ENCODE peak calls at places on chromosomes 12 and 14, in four cellular contexts. C is AG10803, U is mesendoderm, V is GM23338. T is an unnamed sample.

GRCh38 chr14:76250345-76250744 is 98.6 kb downstream of the GPATCH2L start:
- DNase-seq in C (no peak), U (no peak), V (no peak), T (no peak)

GRCh38 chr14:38404616-38405015 is 148.7 kb upstream of the CLEC14A start:
- DNase-seq in C (peak; percentile 68), U (no peak), V (no peak), T (no peak)

GRCh38 chr14:71206766-71207371 is 299.6 kb downstream of the PCNX1 start:
- DNase-seq in C (peak; percentile 90), U (no peak), V (no peak), T (no peak)

GRCh38 chr14:102208741-102209140 is 69.0 kb downstream of the WDR20 start:
- DNase-seq in C (no peak), U (no peak), V (no peak), T (no peak)

GRCh38 chr12:103561174-103561573 is 25.9 kb upstream of the STAB2 start:
- DNase-seq in C (peak; percentile 68), U (peak; percentile 37), V (peak; percentile 20), T (no peak)

GRCh38 chr14:30585204-30585603 is 26.2 kb downstream of the G2E3 start:
- DNase-seq in C (no peak), U (no peak), V (no peak), T (no peak)

GRCh38 chr14:88045705-88046104 is 40.8 kb downstream of the GPR65 start:
- DNase-seq in C (no peak), U (no peak), V (no peak), T (no peak)

GRCh38 chr12:22738945-22739344 is 114.0 kb downstream of the ETNK1 start:
- DNase-seq in C (no peak), U (no peak), V (no peak), T (no peak)

GRCh38 chr12:42779186-42779859 is 189.8 kb upstream of the PRICKLE1 start:
- DNase-seq in C (peak; percentile 68), U (no peak), V (no peak), T (no peak)

GRCh38 chr12:130835011-130835410 is 4.0 kb downstream of the STX2 start:
- DNase-seq in C (no peak), U (no peak), V (no peak), T (no peak)

GRCh38 chr12:123269395-123269892 is 2.2 kb downstream of the CDK2AP1 start:
- DNase-seq in C (peak; percentile 71), U (peak; percentile 90), V (peak; percentile 90), T (peak; percentile 85)

GRCh38 chr14:58464652-58465051 is 37.1 kb downstream of the KIAA0586 start:
- DNase-seq in C (no peak), U (no peak), V (no peak), T (no peak)

GRCh38 chr14:101814869-101815268 is 53.4 kb downstream of the PPP2R5C start:
- DNase-seq in C (no peak), U (no peak), V (no peak), T (no peak)

GRCh38 chr12:25106818-25107217 is 88.1 kb downstream of the DNAI7 start:
- DNase-seq in C (no peak), U (no peak), V (no peak), T (no peak)

GRCh38 chr12:121825041-121825523 is 21.3 kb downstream of the SETD1B start:
- DNase-seq in C (no peak), U (no peak), V (no peak), T (no peak)

GRCh38 chr12:26195250-26195640 is at the start of gene SSPN:
- DNase-seq in C (peak; percentile 63), U (no peak), V (peak; percentile 61), T (no peak)

GRCh38 chr12:113221997-113222729 is 899 bp downstream of the TPCN1 start:
- DNase-seq in C (no peak), U (no peak), V (no peak), T (peak; percentile 81)

GRCh38 chr12:128727999-128728398 is 95.8 kb downstream of the SLC15A4 start:
- DNase-seq in C (no peak), U (peak; percentile 64), V (no peak), T (no peak)

GRCh38 chr12:65960820-65961691 is 136.8 kb downstream of the HMGA2 start:
- DNase-seq in C (no peak), U (no peak), V (no peak), T (no peak)

GRCh38 chr14:72613196-72613974 is 280.5 kb downstream of the DPF3 start:
- DNase-seq in C (no peak), U (no peak), V (no peak), T (no peak)

GRCh38 chr12:47938093-47938492 is 25.3 kb upstream of the TMEM106C start:
- DNase-seq in C (peak; percentile 73), U (no peak), V (no peak), T (no peak)

GRCh38 chr14:56590535-56590951 is 10.9 kb downstream of the TMEM260 start:
- DNase-seq in C (no peak), U (peak; percentile 79), V (peak; percentile 49), T (no peak)

GRCh38 chr12:116977465-116978380 is 67.0 kb downstream of the FBXW8 start:
- DNase-seq in C (no peak), U (peak; percentile 43), V (no peak), T (peak; percentile 88)

GRCh38 chr12:41983394-41983793 is 161.3 kb downstream of the GXYLT1 start:
- DNase-seq in C (no peak), U (no peak), V (no peak), T (no peak)

GRCh38 chr14:75842624-75843023 is 139.2 kb downstream of the TGFB3 start:
- DNase-seq in C (no peak), U (no peak), V (no peak), T (no peak)

GRCh38 chr14:74682169-74682952 is 30.5 kb downstream of the AREL1 start:
- DNase-seq in C (no peak), U (peak; percentile 6), V (peak; percentile 3), T (no peak)

GRCh38 chr14:38233218-38233617 is 22.7 kb downstream of the CLEC14A start:
- DNase-seq in C (no peak), U (no peak), V (no peak), T (no peak)

GRCh38 chr14:80714489-80714888 is 227.0 kb downstream of the CEP128 start:
- DNase-seq in C (no peak), U (no peak), V (no peak), T (no peak)

GRCh38 chr12:26056335-26056734 is 68.5 kb downstream of the BHLHE41 start:
- DNase-seq in C (no peak), U (no peak), V (no peak), T (no peak)

GRCh38 chr14:24995016-24995415 is 54.9 kb downstream of the STXBP6 start:
- DNase-seq in C (no peak), U (no peak), V (no peak), T (no peak)

GRCh38 chr12:69456239-69456638 is 13.9 kb upstream of the FRS2 start:
- DNase-seq in C (no peak), U (no peak), V (no peak), T (peak; percentile 6)

T was measured in Karpas-422.